ENCODE peak calls at places on chromosome 11, in four cellular contexts. M is A549, H is HepG2, X is K562. W is an unnamed sample.

GRCh38 chr11:61803889-61804647 is 11.4 kb downstream of the FEN1 start:
- DNase-seq in H (no peak), X (no peak), M (no peak), W (no peak)

GRCh38 chr11:111561801-111562325 is 21.3 kb downstream of the LAYN start:
- DNase-seq in H (peak), M (no peak), X (no peak), W (no peak)

GRCh38 chr11:1827931-1828330 is 6.9 kb upstream of the SYT8 start:
- DNase-seq in X (no peak), M (no peak), H (no peak), W (no peak)

GRCh38 chr11:47477323-47477722 is 28.4 kb upstream of the RAPSN start:
- DNase-seq in M (no peak), X (no peak), H (no peak), W (peak)

GRCh38 chr11:8267280-8267679 is 3.6 kb upstream of the LMO1 start:
- DNase-seq in X (no peak), H (no peak), M (no peak), W (no peak)

GRCh38 chr11:68020575-68020974 is 9.9 kb upstream of the NDUFS8 start:
- DNase-seq in M (peak), H (no peak), X (no peak), W (peak)

GRCh38 chr11:117618956-117619355 is 178.1 kb downstream of the DSCAML1 start:
- DNase-seq in X (no peak), H (no peak), M (no peak), W (no peak)

GRCh38 chr11:7098235-7098832 is 9.5 kb downstream of the RBMXL2 start:
- DNase-seq in H (peak), M (peak), X (peak), W (peak)

GRCh38 chr11:119000906-119001305 is 3.0 kb downstream of the CENATAC start:
- DNase-seq in M (no peak), H (no peak), X (no peak), W (no peak)

GRCh38 chr11:60633645-60634044 is 65.8 kb upstream of the MS4A8 start:
- DNase-seq in X (no peak), M (no peak), H (no peak), W (no peak)

GRCh38 chr11:64659417-64660144 is 63.4 kb downstream of the NRXN2 start:
- DNase-seq in H (peak), M (peak), X (peak), W (no peak)

GRCh38 chr11:64660706-64661105 is 62.3 kb downstream of the NRXN2 start:
- DNase-seq in M (no peak), X (no peak), H (no peak), W (no peak)

GRCh38 chr11:64661622-64662021 is 61.4 kb downstream of the NRXN2 start:
- DNase-seq in H (no peak), M (no peak), X (no peak), W (no peak)

GRCh38 chr11:64660205-64660604 is 62.8 kb downstream of the NRXN2 start:
- DNase-seq in M (no peak), X (no peak), H (no peak), W (no peak)

DNA sequence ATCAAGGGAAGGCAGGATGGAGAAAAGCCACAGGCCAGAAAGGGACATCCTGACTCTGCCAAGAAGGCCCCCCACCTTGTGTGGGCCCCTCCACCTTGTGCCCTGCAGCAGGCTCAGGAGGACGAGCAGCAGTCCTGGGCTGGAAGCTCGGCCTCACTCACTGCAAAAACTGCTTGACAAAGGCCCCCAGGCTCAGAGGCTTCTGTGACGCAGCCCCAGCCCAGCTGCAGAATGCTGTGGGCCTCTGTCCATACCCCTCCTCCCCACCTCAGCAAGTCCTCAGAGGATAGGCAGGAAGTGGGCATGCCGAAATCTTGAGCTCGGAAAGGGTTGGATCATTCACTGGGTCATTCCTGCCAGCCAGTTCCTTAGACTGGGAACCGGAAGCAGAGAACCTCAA is 61.9 kb downstream of the NRXN2 start:
- DNase-seq in M (no peak), X (no peak), H (no peak), W (no peak)
- TF ChIP-seq JUN in M (no peak), X (no peak), H (no peak), W (no peak)

GRCh38 chr11:75814369-75814685 is 683 bp upstream of the UVRAG start:
- DNase-seq in X (no peak), M (no peak), H (no peak), W (no peak)

GRCh38 chr11:75811485-75811884 is 3.5 kb upstream of the UVRAG start:
- DNase-seq in X (no peak), H (no peak), M (no peak), W (no peak)

GRCh38 chr11:75813622-75814039 is 1.4 kb upstream of the UVRAG start:
- DNase-seq in H (peak), X (peak), M (no peak), W (peak)

GRCh38 chr11:75813126-75813525 is 1.9 kb upstream of the UVRAG start:
- DNase-seq in M (no peak), X (no peak), H (no peak), W (no peak)

DNA sequence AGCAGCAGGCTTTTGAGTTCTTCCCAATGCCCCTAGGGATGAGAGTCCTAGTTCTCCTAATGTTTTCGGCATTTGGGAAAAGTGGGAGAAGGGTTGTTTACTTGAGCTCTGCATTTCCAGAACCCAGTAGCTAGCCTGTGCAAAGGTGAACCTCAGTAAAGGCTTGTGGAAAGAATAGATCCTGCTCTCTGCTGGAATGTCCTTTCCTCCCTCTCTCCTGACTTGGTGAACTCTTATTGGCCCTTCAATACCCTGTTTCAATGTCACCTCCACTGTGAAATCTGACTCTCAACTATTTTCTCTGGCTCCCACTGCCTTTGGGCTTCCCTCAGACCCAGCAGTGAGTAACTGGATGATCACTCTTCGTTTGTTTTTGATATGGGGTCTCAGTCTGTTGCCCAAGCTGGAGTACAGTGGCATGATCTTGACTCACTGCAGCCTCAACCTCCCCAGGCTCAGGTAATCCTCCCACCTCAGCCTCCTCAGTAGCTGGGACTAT is 2.4 kb upstream of the UVRAG start:
- DNase-seq in X (no peak), M (no peak), H (peak), W (peak)
- TF ChIP-seq MYC in X (no peak), M (no peak), H (no peak), W (no peak)

GRCh38 chr11:58923300-58923788 is 15.9 kb upstream of the GLYATL1 start:
- DNase-seq in H (peak), X (peak), M (no peak), W (no peak)

GRCh38 chr11:58921778-58922390 is 17.4 kb upstream of the GLYATL1 start:
- DNase-seq in X (no peak), M (no peak), H (no peak), W (no peak)

GRCh38 chr11:58922475-58922874 is 16.8 kb upstream of the GLYATL1 start:
- DNase-seq in H (no peak), X (no peak), M (no peak), W (no peak)

GRCh38 chr11:58926251-58926650 is 13.0 kb upstream of the GLYATL1 start:
- DNase-seq in H (peak), X (no peak), M (no peak), W (no peak)

GRCh38 chr11:58924230-58924629 is 15.1 kb upstream of the GLYATL1 start:
- DNase-seq in M (no peak), X (no peak), H (no peak), W (no peak)
- TF ChIP-seq MAX in M (no peak), X (no peak), H (no peak), W (no peak)

GRCh38 chr11:64841592-64842365 is 2.7 kb downstream of the CDC42BPG start:
- DNase-seq in M (no peak), X (no peak), H (no peak), W (no peak)
- TF ChIP-seq JUN in M (no peak), X (no peak), H (no peak), W (no peak)

GRCh38 chr11:44899959-44900358 is 50.7 kb downstream of the TP53I11 start:
- DNase-seq in H (peak), M (peak), X (peak), W (peak)

GRCh38 chr11:44903518-44903917 is 47.2 kb downstream of the TP53I11 start:
- DNase-seq in X (no peak), M (no peak), H (no peak), W (no peak)

GRCh38 chr11:44901120-44901519 is 49.6 kb downstream of the TP53I11 start:
- DNase-seq in H (no peak), X (no peak), M (no peak), W (no peak)

GRCh38 chr11:44903035-44903434 is 47.6 kb downstream of the TP53I11 start:
- DNase-seq in X (no peak), H (no peak), M (no peak), W (no peak)

DNA sequence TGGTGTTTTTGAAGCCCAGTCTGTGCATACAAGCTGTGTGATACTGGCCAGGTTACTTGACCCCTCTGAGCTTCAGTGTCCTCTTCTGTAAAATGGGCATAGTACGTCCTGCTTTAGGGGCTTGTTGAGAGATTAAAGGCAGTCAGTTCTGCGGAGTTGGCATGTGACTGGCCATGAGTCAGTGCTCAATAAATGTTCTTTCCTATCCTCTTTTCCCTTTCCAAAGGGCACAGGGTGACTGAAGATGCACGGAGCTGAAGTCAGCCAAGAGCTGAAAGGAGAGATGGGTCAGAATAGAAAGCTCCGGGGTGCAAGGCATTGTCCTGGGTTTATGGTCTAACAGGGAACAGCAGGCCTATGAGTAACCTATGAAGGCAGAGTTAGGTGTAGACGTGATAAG is 48.9 kb downstream of the TP53I11 start:
- DNase-seq in X (no peak), M (no peak), H (no peak), W (no peak)
- TF ChIP-seq MYC in X (no peak), M (no peak), H (no peak), W (no peak)

DNA sequence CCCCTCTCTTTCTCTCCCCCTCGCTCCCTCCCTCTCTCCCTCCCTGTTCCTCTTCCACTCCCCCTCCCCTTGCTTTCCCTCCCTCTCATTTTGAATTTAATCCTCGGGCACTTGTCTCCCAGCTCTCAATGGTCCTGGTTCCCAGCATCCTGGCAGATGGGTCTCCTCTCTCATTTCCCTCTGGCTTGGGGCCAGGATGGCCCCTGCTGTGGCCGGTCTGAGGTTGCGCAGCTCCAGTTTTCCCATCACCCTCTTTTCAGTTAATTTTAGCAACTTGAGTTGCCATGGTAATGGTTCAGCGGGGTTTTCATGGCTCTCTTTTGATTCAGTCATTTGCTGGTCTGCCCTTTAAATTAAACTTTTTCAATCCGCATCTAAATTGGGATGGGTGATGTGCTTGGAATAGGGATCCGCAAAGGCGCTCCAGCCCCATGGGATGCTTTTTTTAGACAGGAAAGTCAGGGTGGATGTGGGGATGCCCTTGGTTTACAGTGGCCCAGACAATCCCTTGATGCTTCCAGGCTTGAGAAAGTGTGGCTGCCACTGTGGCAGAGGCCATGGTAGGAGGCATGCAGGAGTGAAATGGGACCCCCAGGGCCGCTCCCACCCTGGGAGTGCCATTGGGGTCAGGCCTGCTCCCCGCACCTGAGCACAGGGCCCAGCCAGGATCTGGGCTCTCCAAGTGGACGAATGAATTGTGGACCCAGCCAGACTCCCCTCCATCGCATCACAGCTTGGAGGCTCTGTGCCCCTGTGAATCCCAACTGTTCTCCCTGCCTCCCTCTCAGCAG is 76.0 kb downstream of the COMMD9 start:
- DNase-seq in H (no peak), X (no peak), M (no peak), W (no peak)
- TF ChIP-seq MAX in H (no peak), X (no peak), M (no peak), W (no peak)

GRCh38 chr11:74269161-74269809 is 42.2 kb downstream of the P4HA3 start:
- DNase-seq in X (no peak), M (no peak), H (no peak), W (no peak)
- TF ChIP-seq JUN in X (no peak), M (peak), H (no peak), W (no peak)

W was measured in endothelial cell of umbilical vein.